ENCODE peak calls at places on chromosomes 2 and 18, in four cellular contexts. C is spleen, L is GM12878, Y is gastrocnemius medialis. U is an unnamed sample.

GRCh38 chr2:234995332-234996007 is 43.7 kb downstream of the SH3BP4 start:
- DNase-seq in L (no peak), C (no peak), Y (no peak), U (no peak)

GRCh38 chr2:54720563-54720962 is 2.9 kb upstream of the EML6 start:
- DNase-seq in C (no peak), Y (no peak), L (no peak), U (no peak)

GRCh38 chr2:127641846-127642510 is 4.0 kb upstream of the GPR17 start:
- DNase-seq in L (no peak), Y (no peak), C (peak), U (no peak)

GRCh38 chr2:127695491-127696472 is 5.5 kb upstream of the SFT2D3 start:
- DNase-seq in C (peak), Y (no peak), L (no peak), U (no peak)

GRCh38 chr18:21805771-21806366 is 65.3 kb downstream of the MIB1 start:
- DNase-seq in C (no peak), Y (no peak), L (no peak), U (no peak)

GRCh38 chr2:217477583-217477982 is 525.2 kb downstream of the TNS1 start:
- DNase-seq in Y (no peak), L (no peak), C (no peak), U (no peak)

GRCh38 chr2:191499874-191500565 is 177.9 kb upstream of the NABP1 start:
- DNase-seq in C (no peak), L (no peak), Y (no peak), U (no peak)

GRCh38 chr2:29010946-29011649 is 30.0 kb downstream of the TOGARAM2 start:
- DNase-seq in C (peak), Y (no peak), L (no peak), U (no peak)

GRCh38 chr2:240397542-240397916 is 37.9 kb upstream of the GPC1 start:
- DNase-seq in L (no peak), C (peak), Y (no peak), U (peak)

GRCh38 chr2:58620127-58620526 is 379.0 kb upstream of the FANCL start:
- DNase-seq in C (no peak), Y (no peak), L (no peak), U (no peak)

GRCh38 chr2:216636570-216637450 is 3.6 kb downstream of the IGFBP2 start:
- DNase-seq in Y (no peak), L (no peak), C (no peak), U (no peak)

GRCh38 chr2:145029885-145030284 is 510.0 kb upstream of the ZEB2 start:
- DNase-seq in Y (no peak), C (no peak), L (no peak), U (no peak)

GRCh38 chr18:26175481-26175880 is 41.8 kb downstream of the PSMA8 start:
- DNase-seq in Y (no peak), L (no peak), C (no peak), U (no peak)
- H3K27ac ChIP-seq in Y (no peak), L (no peak), C (no peak), U (no peak)

GRCh38 chr2:120572226-120572625 is 163.4 kb upstream of the GLI2 start:
- DNase-seq in Y (no peak), L (no peak), C (no peak), U (no peak)
- H3K27ac ChIP-seq in Y (no peak), L (no peak), C (no peak), U (no peak)

DNA sequence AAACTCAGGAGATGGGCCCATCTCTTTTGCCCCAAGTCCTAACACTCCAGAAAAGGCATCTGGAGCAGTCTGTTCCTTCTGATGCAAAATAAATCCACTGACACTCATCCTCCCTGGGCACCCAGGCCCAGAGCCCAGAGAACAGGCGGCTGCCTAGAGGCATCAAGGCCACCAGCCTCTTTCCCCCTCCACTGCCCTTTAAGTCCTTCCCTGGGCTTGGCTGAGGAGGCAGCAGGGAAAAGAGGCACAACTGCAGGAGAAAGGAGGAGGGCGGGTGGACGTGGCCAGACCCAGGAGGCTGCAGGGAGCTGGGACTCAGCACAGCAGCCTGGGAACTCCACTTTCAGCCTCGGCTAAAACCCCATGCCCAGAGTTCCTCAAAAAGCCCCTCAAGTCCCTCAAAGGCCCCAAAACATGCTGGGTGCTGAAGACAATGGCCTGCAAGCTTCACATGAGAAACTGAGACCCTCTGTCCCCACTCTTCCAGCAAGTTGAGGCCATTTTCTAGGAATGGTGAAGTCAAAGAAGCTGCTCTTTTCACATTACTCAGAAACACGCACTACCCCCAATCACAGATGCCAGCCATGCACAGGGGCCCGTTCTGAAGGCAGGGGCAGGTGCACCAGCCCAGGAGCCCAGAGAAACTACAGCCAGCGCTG is 99.5 kb upstream of the ID2 start:
- DNase-seq in L (no peak), Y (no peak), C (no peak), U (peak)
- H3K27ac ChIP-seq in L (no peak), Y (no peak), C (no peak), U (no peak)

DNA sequence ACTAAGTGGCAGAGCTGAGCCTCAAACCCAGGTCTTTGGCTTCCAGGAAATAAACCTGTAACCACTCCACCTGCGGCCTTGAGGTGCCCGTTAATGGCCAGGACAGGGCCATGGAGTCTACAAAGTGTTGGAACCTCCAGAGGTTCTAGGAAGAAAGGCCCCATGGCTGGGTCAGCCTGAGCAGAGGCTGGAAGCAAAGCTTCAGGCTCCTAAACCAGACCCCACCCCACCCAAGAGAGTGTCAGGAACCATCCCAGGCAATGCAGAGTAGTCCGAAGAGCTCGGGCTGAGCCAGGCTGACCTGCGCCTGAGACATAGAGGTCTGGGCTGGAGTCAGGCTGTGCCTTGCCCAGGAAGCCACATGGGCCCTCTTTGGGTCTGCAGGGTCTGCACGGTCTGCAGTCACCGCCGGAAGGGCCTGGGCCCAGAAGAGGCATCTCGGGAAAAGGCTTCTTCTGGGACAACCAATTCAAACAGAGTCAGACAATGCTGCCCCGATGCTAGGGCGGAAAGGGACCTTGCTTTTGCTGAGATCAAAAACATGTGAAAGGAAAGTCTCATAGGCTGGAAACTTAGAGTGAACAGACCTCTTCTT is 6.4 kb downstream of the CIB4 start:
- DNase-seq in Y (no peak), L (no peak), C (peak), U (peak)
- H3K27ac ChIP-seq in Y (no peak), L (no peak), C (no peak), U (no peak)

U was measured in upper lobe of right lung.